ENCODE peak calls at places on chromosome 15, in six cellular contexts. One of them, this sample, is unnamed.

GRCh38 chr15:70778258-70779076 is 15.1 kb upstream of the UACA start:
- DNase-seq in NCI-H1930: no peak
- DNase-seq in hepatocyte: peak
- DNase-seq in NCI-H1694: no peak
- DNase-seq in progenitor cell of endocrine pancreas: no peak
- DNase-seq in H4: peak
- DNase-seq in this sample: no peak

GRCh38 chr15:92914768-92915221 is 14.7 kb downstream of the CHD2 start:
- DNase-seq in hepatocyte: no peak
- DNase-seq in H4: peak
- DNase-seq in NCI-H1694: no peak
- DNase-seq in NCI-H1930: no peak
- DNase-seq in progenitor cell of endocrine pancreas: no peak
- DNase-seq in this sample: no peak

GRCh38 chr15:80770356-80770705 is 8.8 kb upstream of the CEMIP start:
- DNase-seq in progenitor cell of endocrine pancreas: no peak
- DNase-seq in hepatocyte: no peak
- DNase-seq in NCI-H1930: no peak
- DNase-seq in H4: no peak
- DNase-seq in NCI-H1694: no peak
- DNase-seq in this sample: peak

GRCh38 chr15:70038730-70039392 is 58.9 kb downstream of the TLE3 start:
- DNase-seq in progenitor cell of endocrine pancreas: no peak
- DNase-seq in NCI-H1694: no peak
- DNase-seq in hepatocyte: no peak
- DNase-seq in NCI-H1930: no peak
- DNase-seq in H4: no peak
- DNase-seq in this sample: no peak

GRCh38 chr15:37046876-37047614 is 53.3 kb downstream of the MEIS2 start:
- DNase-seq in NCI-H1930: no peak
- DNase-seq in H4: no peak
- DNase-seq in progenitor cell of endocrine pancreas: no peak
- DNase-seq in NCI-H1694: no peak
- DNase-seq in hepatocyte: no peak
- DNase-seq in this sample: no peak

GRCh38 chr15:70605606-70606410 is 157.6 kb downstream of the UACA start:
- DNase-seq in hepatocyte: peak
- DNase-seq in progenitor cell of endocrine pancreas: no peak
- DNase-seq in NCI-H1930: no peak
- DNase-seq in NCI-H1694: no peak
- DNase-seq in H4: peak
- DNase-seq in this sample: peak

GRCh38 chr15:75460646-75461045 is 9.2 kb upstream of the SIN3A start:
- DNase-seq in NCI-H1694: no peak
- DNase-seq in NCI-H1930: no peak
- DNase-seq in H4: no peak
- DNase-seq in hepatocyte: peak
- DNase-seq in progenitor cell of endocrine pancreas: no peak
- DNase-seq in this sample: no peak

GRCh38 chr15:50774450-50774849 is 8.9 kb upstream of the SPPL2A start:
- DNase-seq in NCI-H1694: no peak
- DNase-seq in H4: no peak
- DNase-seq in NCI-H1930: no peak
- DNase-seq in hepatocyte: peak
- DNase-seq in progenitor cell of endocrine pancreas: no peak
- DNase-seq in this sample: no peak

GRCh38 chr15:39140060-39140604 is 440.7 kb upstream of the THBS1 start:
- DNase-seq in hepatocyte: peak
- DNase-seq in NCI-H1694: no peak
- DNase-seq in NCI-H1930: no peak
- DNase-seq in H4: peak
- DNase-seq in progenitor cell of endocrine pancreas: no peak
- DNase-seq in this sample: no peak

GRCh38 chr15:83746231-83746630 is 92.3 kb downstream of the ADAMTSL3 start:
- DNase-seq in H4: no peak
- DNase-seq in progenitor cell of endocrine pancreas: no peak
- DNase-seq in NCI-H1930: no peak
- DNase-seq in hepatocyte: no peak
- DNase-seq in NCI-H1694: no peak
- DNase-seq in this sample: no peak